ENCODE peak calls at places on chromosomes 12 and 14, in five cellular contexts. K is suprapubic skin, A is HepG2, L is HCT116, T is prostate gland. C is an unnamed sample.

GRCh38 chr14:29773990-29774389 is 153.7 kb downstream of the PRKD1 start:
- DNase-seq in T (no peak), A (no peak), L (no peak), K (no peak), C (no peak)

GRCh38 chr14:53979747-53980642 is 23.4 kb upstream of the BMP4 start:
- DNase-seq in A (peak; percentile 97), K (peak; percentile 72), T (no peak), L (no peak), C (no peak)

GRCh38 chr12:67980391-67980790 is 8.9 kb upstream of the IFNG-AS1 start:
- DNase-seq in L (no peak), K (no peak), T (no peak), A (no peak), C (no peak)

GRCh38 chr14:63039800-63040380 is 5.4 kb downstream of the KCNH5 start:
- DNase-seq in T (no peak), K (no peak), L (no peak), A (peak; percentile 31), C (no peak)

GRCh38 chr12:115504241-115504941 is 773.1 kb downstream of the MED13L start:
- DNase-seq in L (no peak), A (no peak), K (no peak), T (no peak), C (no peak)

GRCh38 chr14:68172664-68173063 is 353.1 kb downstream of the RAD51B start:
- DNase-seq in L (peak; percentile 34), A (peak; percentile 94), K (no peak), T (peak; percentile 32), C (no peak)

GRCh38 chr12:17097674-17098073 is 491.7 kb upstream of the LMO3 start:
- DNase-seq in A (no peak), T (no peak), L (no peak), K (no peak), C (no peak)

GRCh38 chr14:54637270-54637669 is 70.3 kb downstream of the SAMD4A start:
- DNase-seq in A (no peak), K (no peak), L (no peak), T (no peak), C (no peak)

GRCh38 chr12:58819345-58819744 is 101.0 kb downstream of the LRIG3 start:
- DNase-seq in A (peak; percentile 32), K (no peak), T (no peak), L (no peak), C (no peak)

GRCh38 chr14:95956601-95957460 is 80.2 kb downstream of the TUNAR start:
- DNase-seq in T (no peak), A (no peak), K (no peak), L (no peak), C (no peak)

GRCh38 chr12:80321653-80322052 is 122.4 kb upstream of the PTPRQ start:
- DNase-seq in A (peak; percentile 2), K (no peak), T (peak; percentile 60), L (no peak), C (no peak)

GRCh38 chr12:106428379-106428778 is 70.8 kb downstream of the POLR3B start:
- DNase-seq in T (no peak), A (no peak), K (no peak), L (no peak), C (peak; percentile 28)

GRCh38 chr12:82723093-82723492 is 36.4 kb downstream of the TMTC2 start:
- DNase-seq in L (no peak), T (no peak), A (no peak), K (no peak), C (no peak)

GRCh38 chr12:9041321-9041720 is 52.0 kb downstream of the KLRG1 start:
- DNase-seq in A (no peak), K (no peak), L (no peak), T (no peak), C (no peak)

GRCh38 chr12:24414421-24414820 is 465.0 kb upstream of the SOX5 start:
- DNase-seq in T (no peak), K (no peak), L (no peak), A (no peak), C (no peak)

GRCh38 chr14:24368562-24369252 is 723 bp downstream of the NFATC4 start:
- DNase-seq in T (no peak), L (no peak), A (no peak), K (peak; percentile 85), C (no peak)

GRCh38 chr14:101103321-101103901 is 199.9 kb upstream of the RTL1 start:
- DNase-seq in T (no peak), K (peak; percentile 57), L (no peak), A (no peak), C (peak; percentile 19)

GRCh38 chr12:42926232-42926631 is 336.7 kb upstream of the PRICKLE1 start:
- DNase-seq in T (no peak), K (no peak), A (no peak), L (no peak), C (no peak)

GRCh38 chr12:131140697-131141096 is 187.0 kb downstream of the ADGRD1 start:
- DNase-seq in L (no peak), K (no peak), A (no peak), T (no peak), C (no peak)

GRCh38 chr14:92716131-92716530 is 32.3 kb downstream of the LGMN start:
- DNase-seq in K (no peak), L (no peak), T (no peak), A (no peak), C (no peak)

GRCh38 chr14:44940944-44941343 is 20.8 kb downstream of the KLHL28 start:
- DNase-seq in A (no peak), T (no peak), K (no peak), L (no peak), C (no peak)

GRCh38 chr12:109604902-109605536 is 31.4 kb downstream of the MVK start:
- DNase-seq in K (no peak), L (no peak), A (no peak), T (no peak), C (no peak)

GRCh38 chr14:63383776-63384367 is 65.1 kb upstream of the GPHB5 start:
- DNase-seq in L (no peak), K (no peak), T (no peak), A (no peak), C (no peak)

GRCh38 chr12:105315726-105316125 is 14.8 kb upstream of the C12orf75 start:
- DNase-seq in A (no peak), K (no peak), L (no peak), T (no peak), C (no peak)

GRCh38 chr12:71562681-71563595 is 100.7 kb downstream of the ZFC3H1 start:
- DNase-seq in K (no peak), A (no peak), L (no peak), T (no peak), C (no peak)

GRCh38 chr14:36757730-36758286 is 96.1 kb downstream of the PAX9 start:
- DNase-seq in K (no peak), T (no peak), A (no peak), L (no peak), C (no peak)

GRCh38 chr12:51351913-51352532 is 5.5 kb upstream of the CELA1 start:
- DNase-seq in A (peak; percentile 30), T (no peak), K (no peak), L (peak; percentile 27), C (no peak)

GRCh38 chr12:120080043-120080400 is 36.5 kb downstream of the RAB35 start:
- DNase-seq in T (no peak), K (peak; percentile 55), L (no peak), A (no peak), C (no peak)

GRCh38 chr14:34018564-34019244 is 67.8 kb upstream of the EGLN3 start:
- DNase-seq in T (no peak), A (no peak), L (no peak), K (peak; percentile 69), C (no peak)

GRCh38 chr12:2693204-2693860 is 101.4 kb upstream of the FKBP4 start:
- DNase-seq in A (no peak), T (no peak), L (peak; percentile 8), K (no peak), C (no peak)

GRCh38 chr12:123471374-123472068 is 13.6 kb downstream of the SNRNP35 start:
- DNase-seq in K (no peak), A (peak; percentile 50), L (no peak), T (no peak), C (no peak)

GRCh38 chr14:54600685-54601084 is 33.8 kb downstream of the SAMD4A start:
- DNase-seq in T (no peak), A (no peak), L (no peak), K (no peak), C (no peak)

GRCh38 chr14:31196839-31197477 is 10.6 kb downstream of the HECTD1 start:
- DNase-seq in L (no peak), A (no peak), K (no peak), T (no peak), C (no peak)

GRCh38 chr14:23727566-23728335 is 91.6 kb downstream of the DHRS2 start:
- DNase-seq in L (peak; percentile 56), A (peak; percentile 90), K (no peak), T (no peak), C (no peak)

GRCh38 chr12:46455648-46456352 is 83.2 kb upstream of the SLC38A2 start:
- DNase-seq in T (peak; percentile 31), L (peak; percentile 87), K (no peak), A (peak; percentile 77), C (peak; percentile 46)

GRCh38 chr14:33997611-33998010 is 46.7 kb upstream of the EGLN3 start:
- DNase-seq in A (no peak), K (no peak), T (no peak), L (no peak), C (no peak)

GRCh38 chr12:114829833-114830232 is 145.9 kb upstream of the TBX3 start:
- DNase-seq in T (no peak), K (no peak), A (peak; percentile 52), L (no peak), C (no peak)

GRCh38 chr14:90658541-90658967 is 157.7 kb downstream of the TTC7B start:
- DNase-seq in A (no peak), T (no peak), L (no peak), K (no peak), C (no peak)

GRCh38 chr12:1844223-1844622 is 23.9 kb downstream of the LRTM2 start:
- DNase-seq in T (no peak), K (no peak), L (no peak), A (no peak), C (no peak)

GRCh38 chr14:104517867-104518266 is 61.7 kb upstream of the C14orf180 start:
- DNase-seq in L (no peak), A (no peak), K (no peak), T (no peak), C (peak; percentile 10)
- H3K9me3 ChIP-seq in L (no peaks in the 10 kb centered on the region), A (no peaks in the 10 kb centered on the region), K (peaks cover 8% of the 10 kb centered on the region), T (no peaks in the 10 kb centered on the region), C (peaks cover 21% of the 10 kb centered on the region)

GRCh38 chr14:49959822-49960408 is 67.0 kb downstream of the ARF6 start:
- DNase-seq in A (no peak), K (no peak), T (no peak), L (no peak), C (no peak)
- TF ChIP-seq POLR2AphosphoS5 in A (no peak), K (no peak), T (peak; percentile 20), L (no peak), C (no peak)

GRCh38 chr14:28382460-28383220 is 383.9 kb upstream of the FOXG1 start:
- DNase-seq in T (no peak), A (peak; percentile 44), L (no peak), K (no peak), C (no peak)
- H3K9me3 ChIP-seq in T (no peaks in the 10 kb centered on the region), A (peaks cover 80% of the 10 kb centered on the region), L (peaks cover 9% of the 10 kb centered on the region), K (no peaks in the 10 kb centered on the region), C (no peaks in the 10 kb centered on the region)

GRCh38 chr14:52082903-52083302 is 14.0 kb upstream of the NID2 start:
- DNase-seq in K (no peak), A (no peak), T (no peak), L (no peak), C (no peak)
- TF ChIP-seq POLR2AphosphoS5 in K (no peak), A (no peak), T (no peak), L (no peak), C (no peak)